ENCODE peak calls at places on chromosome 1, in six cellular contexts. One of them, this sample, is unnamed.

GRCh38 chr1:212825798-212826452 is 21.5 kb downstream of the SPATA45 start:
- DNase-seq in Panc1: no peak
- DNase-seq in adrenal gland: no peak
- DNase-seq in BE2C: no peak
- DNase-seq in IMR-90: no peak
- DNase-seq in GM12878: no peak
- DNase-seq in this sample: no peak

GRCh38 chr1:85319488-85319887 is 43.1 kb upstream of the BCL10 start:
- DNase-seq in Panc1: no peak
- DNase-seq in adrenal gland: no peak
- DNase-seq in BE2C: no peak
- DNase-seq in IMR-90: no peak
- DNase-seq in GM12878: no peak
- DNase-seq in this sample: no peak

GRCh38 chr1:209652873-209653401 is 712 bp upstream of the LAMB3 start:
- DNase-seq in Panc1: no peak
- DNase-seq in adrenal gland: peak; percentile 58
- DNase-seq in BE2C: peak; percentile 39
- DNase-seq in IMR-90: peak; percentile 50
- DNase-seq in GM12878: no peak
- DNase-seq in this sample: no peak

GRCh38 chr1:156586892-156587477 is 4.6 kb upstream of the NAXE start:
- DNase-seq in Panc1: no peak
- DNase-seq in adrenal gland: no peak
- DNase-seq in BE2C: no peak
- DNase-seq in IMR-90: no peak
- DNase-seq in GM12878: no peak
- DNase-seq in this sample: no peak

GRCh38 chr1:234256359-234256758 is 116.9 kb upstream of the COA6 start:
- DNase-seq in Panc1: no peak
- DNase-seq in adrenal gland: no peak
- DNase-seq in BE2C: no peak
- DNase-seq in IMR-90: peak; percentile 12
- DNase-seq in GM12878: no peak
- DNase-seq in this sample: no peak

GRCh38 chr1:203701606-203702005 is 63.4 kb upstream of the LAX1 start:
- DNase-seq in Panc1: no peak
- DNase-seq in adrenal gland: no peak
- DNase-seq in BE2C: no peak
- DNase-seq in IMR-90: no peak
- DNase-seq in GM12878: no peak
- DNase-seq in this sample: no peak

GRCh38 chr1:38608202-38608864 is 251.2 kb downstream of the RRAGC start:
- DNase-seq in Panc1: no peak
- DNase-seq in adrenal gland: no peak
- DNase-seq in BE2C: peak; percentile 67
- DNase-seq in IMR-90: peak; percentile 4
- DNase-seq in GM12878: no peak
- DNase-seq in this sample: no peak

GRCh38 chr1:93666613-93667384 is 14.8 kb downstream of the BCAR3 start:
- DNase-seq in Panc1: no peak
- DNase-seq in adrenal gland: peak; percentile 56
- DNase-seq in BE2C: no peak
- DNase-seq in IMR-90: peak; percentile 72
- DNase-seq in GM12878: no peak
- DNase-seq in this sample: no peak

GRCh38 chr1:13901597-13901996 is 201.6 kb downstream of the PRDM2 start:
- DNase-seq in Panc1: no peak
- DNase-seq in adrenal gland: no peak
- DNase-seq in BE2C: no peak
- DNase-seq in IMR-90: no peak
- DNase-seq in GM12878: no peak
- DNase-seq in this sample: no peak

GRCh38 chr1:10765734-10766478 is 30.5 kb downstream of the CASZ1 start:
- DNase-seq in Panc1: no peak
- DNase-seq in adrenal gland: no peak
- DNase-seq in BE2C: no peak
- DNase-seq in IMR-90: no peak
- DNase-seq in GM12878: no peak
- DNase-seq in this sample: no peak

GRCh38 chr1:3369437-3370076 is 84.9 kb upstream of the ARHGEF16 start:
- DNase-seq in Panc1: no peak
- DNase-seq in adrenal gland: peak; percentile 54
- DNase-seq in BE2C: no peak
- DNase-seq in IMR-90: peak; percentile 78
- DNase-seq in GM12878: no peak
- DNase-seq in this sample: no peak

GRCh38 chr1:114669562-114670082 is at the start of gene DENND2C:
- DNase-seq in Panc1: no peak
- DNase-seq in adrenal gland: no peak
- DNase-seq in BE2C: no peak
- DNase-seq in IMR-90: no peak
- DNase-seq in GM12878: no peak
- DNase-seq in this sample: no peak

GRCh38 chr1:65505547-65506325 is 85.3 kb downstream of the LEPR start:
- DNase-seq in Panc1: no peak
- DNase-seq in adrenal gland: no peak
- DNase-seq in BE2C: no peak
- DNase-seq in IMR-90: no peak
- DNase-seq in GM12878: no peak
- DNase-seq in this sample: no peak

GRCh38 chr1:207050428-207050767 is 610 bp downstream of the YOD1 start:
- DNase-seq in Panc1: no peak
- DNase-seq in adrenal gland: no peak
- DNase-seq in BE2C: no peak
- DNase-seq in IMR-90: no peak
- DNase-seq in GM12878: no peak
- DNase-seq in this sample: no peak

GRCh38 chr1:58905628-58906256 is 121.9 kb upstream of the JUN start:
- DNase-seq in Panc1: no peak
- DNase-seq in adrenal gland: no peak
- DNase-seq in BE2C: no peak
- DNase-seq in IMR-90: no peak
- DNase-seq in GM12878: no peak
- DNase-seq in this sample: no peak

GRCh38 chr1:207311888-207312603 is 9.4 kb upstream of the CD55 start:
- DNase-seq in Panc1: no peak
- DNase-seq in adrenal gland: no peak
- DNase-seq in BE2C: no peak
- DNase-seq in IMR-90: no peak
- DNase-seq in GM12878: no peak
- DNase-seq in this sample: no peak

GRCh38 chr1:179709841-179710329 is 33.2 kb upstream of the FAM163A start:
- DNase-seq in Panc1: no peak
- DNase-seq in adrenal gland: peak; percentile 27
- DNase-seq in BE2C: peak; percentile 59
- DNase-seq in IMR-90: peak; percentile 72
- DNase-seq in GM12878: peak; percentile 30
- DNase-seq in this sample: no peak

GRCh38 chr1:158054721-158055120 is 61.3 kb downstream of the KIRREL1 start:
- DNase-seq in Panc1: no peak
- DNase-seq in adrenal gland: no peak
- DNase-seq in BE2C: no peak
- DNase-seq in IMR-90: no peak
- DNase-seq in GM12878: no peak
- DNase-seq in this sample: no peak

GRCh38 chr1:23417570-23417969 is 7.0 kb downstream of the TCEA3 start:
- DNase-seq in Panc1: no peak
- DNase-seq in adrenal gland: peak; percentile 65
- DNase-seq in BE2C: peak; percentile 85
- DNase-seq in IMR-90: no peak
- DNase-seq in GM12878: no peak
- DNase-seq in this sample: no peak

GRCh38 chr1:37169241-37169640 is 134.9 kb upstream of the GRIK3 start:
- DNase-seq in Panc1: no peak
- DNase-seq in adrenal gland: no peak
- DNase-seq in BE2C: no peak
- DNase-seq in IMR-90: no peak
- DNase-seq in GM12878: no peak
- DNase-seq in this sample: no peak

GRCh38 chr1:11847667-11848445 is at the start of gene NPPA:
- DNase-seq in Panc1: no peak
- DNase-seq in adrenal gland: no peak
- DNase-seq in BE2C: peak; percentile 84
- DNase-seq in IMR-90: peak; percentile 19
- DNase-seq in GM12878: no peak
- DNase-seq in this sample: no peak

GRCh38 chr1:228898582-228898992 is 163.3 kb downstream of the RHOU start:
- DNase-seq in Panc1: no peak
- DNase-seq in adrenal gland: no peak
- DNase-seq in BE2C: no peak
- DNase-seq in IMR-90: no peak
- DNase-seq in GM12878: no peak
- DNase-seq in this sample: no peak

GRCh38 chr1:114756949-114757454 is 782 bp downstream of the CSDE1 start:
- DNase-seq in Panc1: no peak
- DNase-seq in adrenal gland: peak; percentile 60
- DNase-seq in BE2C: peak; percentile 32
- DNase-seq in IMR-90: peak; percentile 58
- DNase-seq in GM12878: no peak
- DNase-seq in this sample: no peak

GRCh38 chr1:187839873-187840272 is 1011.1 kb downstream of the PLA2G4A start:
- DNase-seq in Panc1: no peak
- DNase-seq in adrenal gland: no peak
- DNase-seq in BE2C: no peak
- DNase-seq in IMR-90: no peak
- DNase-seq in GM12878: no peak
- DNase-seq in this sample: peak; percentile 32

GRCh38 chr1:118100686-118101300 is 84.2 kb downstream of the SPAG17 start:
- DNase-seq in Panc1: no peak
- DNase-seq in adrenal gland: no peak
- DNase-seq in BE2C: no peak
- DNase-seq in IMR-90: no peak
- DNase-seq in GM12878: no peak
- DNase-seq in this sample: no peak

GRCh38 chr1:230179249-230179648 is 112.2 kb downstream of the GALNT2 start:
- DNase-seq in Panc1: no peak
- DNase-seq in adrenal gland: no peak
- DNase-seq in BE2C: no peak
- DNase-seq in IMR-90: no peak
- DNase-seq in GM12878: no peak
- DNase-seq in this sample: no peak

GRCh38 chr1:171433451-171433850 is 51.9 kb upstream of the PRRC2C start:
- DNase-seq in Panc1: no peak
- DNase-seq in adrenal gland: no peak
- DNase-seq in BE2C: no peak
- DNase-seq in IMR-90: peak; percentile 70
- DNase-seq in GM12878: no peak
- DNase-seq in this sample: no peak

GRCh38 chr1:47981664-47982350 is 15.4 kb downstream of the TRABD2B start:
- DNase-seq in Panc1: no peak
- DNase-seq in adrenal gland: no peak
- DNase-seq in BE2C: no peak
- DNase-seq in IMR-90: no peak
- DNase-seq in GM12878: no peak
- DNase-seq in this sample: no peak

GRCh38 chr1:222657899-222658298 is 40.0 kb downstream of the MIA3 start:
- DNase-seq in Panc1: no peak
- DNase-seq in adrenal gland: no peak
- DNase-seq in BE2C: no peak
- DNase-seq in IMR-90: no peak
- DNase-seq in GM12878: no peak
- DNase-seq in this sample: no peak

GRCh38 chr1:222654849-222655248 is 37.0 kb downstream of the MIA3 start:
- DNase-seq in Panc1: no peak
- DNase-seq in adrenal gland: peak; percentile 39
- DNase-seq in BE2C: no peak
- DNase-seq in IMR-90: no peak
- DNase-seq in GM12878: peak; percentile 72
- DNase-seq in this sample: no peak

GRCh38 chr1:222653178-222653827 is 35.4 kb downstream of the MIA3 start:
- DNase-seq in Panc1: no peak
- DNase-seq in adrenal gland: no peak
- DNase-seq in BE2C: no peak
- DNase-seq in IMR-90: no peak
- DNase-seq in GM12878: no peak
- DNase-seq in this sample: no peak

DNA sequence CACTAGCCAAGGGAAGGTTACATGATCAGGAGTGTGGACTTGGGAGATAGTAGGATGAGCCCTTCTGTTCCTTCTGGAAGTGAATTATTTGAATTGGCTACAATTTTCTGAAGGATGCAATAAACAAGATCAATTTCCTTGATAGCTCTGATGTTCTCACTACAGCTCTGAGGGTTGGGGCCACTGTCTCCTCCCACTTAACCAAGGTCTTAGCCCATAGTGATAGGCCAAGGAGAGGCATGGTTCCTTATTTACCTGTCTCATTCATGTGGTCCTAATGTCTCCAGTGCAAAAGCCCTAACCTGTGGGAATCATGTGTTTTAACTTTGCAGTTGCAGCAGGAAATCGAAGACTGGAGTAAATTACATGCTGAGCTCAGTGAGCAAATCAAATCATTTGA is 34.8 kb downstream of the MIA3 start:
- DNase-seq in Panc1: no peak
- DNase-seq in adrenal gland: no peak
- DNase-seq in BE2C: no peak
- DNase-seq in IMR-90: no peak
- DNase-seq in GM12878: no peak
- DNase-seq in this sample: no peak
- H3K36me3 ChIP-seq in Panc1: peaks cover 62% of the 10 kb centered on the region
- H3K36me3 ChIP-seq in adrenal gland: peaks cover 65% of the 10 kb centered on the region
- H3K36me3 ChIP-seq in BE2C: peaks cover 60% of the 10 kb centered on the region
- H3K36me3 ChIP-seq in IMR-90: peaks cover 44% of the 10 kb centered on the region
- H3K36me3 ChIP-seq in GM12878: peaks cover 26% of the 10 kb centered on the region
- H3K36me3 ChIP-seq in this sample: peaks cover 77% of the 10 kb centered on the region

GRCh38 chr1:160277987-160278386 is 6.9 kb downstream of the PEX19 start:
- DNase-seq in Panc1: no peak
- DNase-seq in adrenal gland: no peak
- DNase-seq in BE2C: no peak
- DNase-seq in IMR-90: no peak
- DNase-seq in GM12878: no peak
- DNase-seq in this sample: no peak
- H3K36me3 ChIP-seq in Panc1: peaks cover 12% of the 10 kb centered on the region
- H3K36me3 ChIP-seq in adrenal gland: peaks cover 65% of the 10 kb centered on the region
- H3K36me3 ChIP-seq in BE2C: peaks cover 28% of the 10 kb centered on the region
- H3K36me3 ChIP-seq in IMR-90: peaks cover 31% of the 10 kb centered on the region
- H3K36me3 ChIP-seq in GM12878: peaks cover 14% of the 10 kb centered on the region
- H3K36me3 ChIP-seq in this sample: peaks cover 41% of the 10 kb centered on the region

DNA sequence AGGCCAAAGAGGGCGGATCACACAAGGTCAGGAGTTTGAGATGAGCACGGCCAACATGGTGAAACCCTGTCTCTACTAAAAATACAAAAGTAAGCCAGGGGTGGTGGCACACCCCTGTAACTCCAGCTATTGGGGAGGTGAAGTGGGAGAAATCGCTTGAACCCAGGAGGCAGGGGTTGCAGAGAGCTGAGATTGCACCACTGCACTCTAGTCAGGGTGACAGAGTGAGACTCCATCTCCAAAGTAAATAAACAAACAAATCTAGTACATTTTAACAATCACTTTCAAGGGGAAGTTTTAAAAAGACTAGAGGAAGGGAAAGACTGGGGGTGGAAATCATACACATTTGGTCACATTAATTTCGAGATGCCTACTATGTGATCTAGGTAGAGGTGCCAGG is 6.8 kb downstream of the TFB2M start:
- DNase-seq in Panc1: no peak
- DNase-seq in adrenal gland: no peak
- DNase-seq in BE2C: no peak
- DNase-seq in IMR-90: no peak
- DNase-seq in GM12878: no peak
- DNase-seq in this sample: no peak
- H3K36me3 ChIP-seq in Panc1: peaks cover 7% of the 10 kb centered on the region
- H3K36me3 ChIP-seq in adrenal gland: peaks cover 41% of the 10 kb centered on the region
- H3K36me3 ChIP-seq in BE2C: peaks cover 60% of the 10 kb centered on the region
- H3K36me3 ChIP-seq in IMR-90: peaks cover 28% of the 10 kb centered on the region
- H3K36me3 ChIP-seq in GM12878: peaks cover 18% of the 10 kb centered on the region
- H3K36me3 ChIP-seq in this sample: peaks cover 53% of the 10 kb centered on the region

GRCh38 chr1:39711359-39712340 is 20.4 kb upstream of the HPCAL4 start:
- DNase-seq in Panc1: no peak
- DNase-seq in adrenal gland: no peak
- DNase-seq in BE2C: no peak
- DNase-seq in IMR-90: peak; percentile 30
- DNase-seq in GM12878: no peak
- DNase-seq in this sample: no peak
- H3K36me3 ChIP-seq in Panc1: no peaks in the 10 kb centered on the region
- H3K36me3 ChIP-seq in adrenal gland: no peaks in the 10 kb centered on the region
- H3K36me3 ChIP-seq in BE2C: no peaks in the 10 kb centered on the region
- H3K36me3 ChIP-seq in IMR-90: no peaks in the 10 kb centered on the region
- H3K36me3 ChIP-seq in GM12878: no peaks in the 10 kb centered on the region
- H3K36me3 ChIP-seq in this sample: no peaks in the 10 kb centered on the region